ENCODE peak calls at places on chromosomes 12 and 14, in eight cellular contexts. X is upper lobe of right lung; N is HT-29; L is D341Med; S is NCI-H1417; H is NCI-H1048; J is endothelial cell; Z is stimulated activated CD8-positive, alpha-beta memory T cell treated with anti-CD3 and anti-CD28 coated beads, Interleukin-12 subunit alpha, Interleukin-12 subunit beta, amount 100 ng/mL, for 4 hours. P is an unnamed sample.

GRCh38 chr12:53120685-53121525 is 17.6 kb downstream of the SOAT2 start:
- DNase-seq in Z (no peak), N (no peak), J (no peak), L (no peak), H (no peak), S (no peak), X (no peak), P (no peak)

GRCh38 chr14:52863339-52863700 is 71.9 kb upstream of the GNPNAT1 start:
- DNase-seq in N (no peak), Z (no peak), S (no peak), J (no peak), X (no peak), H (no peak), L (no peak), P (no peak)

GRCh38 chr12:131105736-131106356 is 152.1 kb downstream of the ADGRD1 start:
- DNase-seq in N (no peak), H (no peak), L (no peak), J (no peak), X (peak; percentile 62), Z (peak; percentile 27), S (no peak), P (no peak)

GRCh38 chr12:106255493-106255892 is 7.7 kb upstream of the CKAP4 start:
- DNase-seq in Z (no peak), N (no peak), S (no peak), L (no peak), X (no peak), J (no peak), H (no peak), P (no peak)

GRCh38 chr14:104337381-104337780 is 199.0 kb downstream of the KIF26A start:
- DNase-seq in H (no peak), Z (no peak), L (no peak), X (no peak), S (no peak), J (no peak), N (no peak), P (no peak)

GRCh38 chr12:99386907-99387306 is 260.6 kb upstream of the GARIN6 start:
- DNase-seq in L (peak; percentile 43), Z (no peak), H (no peak), J (no peak), N (peak; percentile 45), S (no peak), X (no peak), P (peak; percentile 35)

GRCh38 chr12:6328945-6329692 is 12.8 kb downstream of the TNFRSF1A start:
- DNase-seq in H (no peak), Z (no peak), L (no peak), X (no peak), N (no peak), J (no peak), S (no peak), P (no peak)

GRCh38 chr12:75438052-75438754 is 42.4 kb upstream of the GLIPR1 start:
- DNase-seq in L (no peak), N (no peak), Z (no peak), J (no peak), H (no peak), S (no peak), X (no peak), P (peak; percentile 40)

GRCh38 chr14:72000907-72001306 is 68.7 kb downstream of the RGS6 start:
- DNase-seq in J (no peak), X (peak; percentile 65), Z (no peak), N (no peak), H (no peak), L (no peak), S (no peak), P (no peak)

GRCh38 chr12:22231836-22232235 is 102.7 kb downstream of the ST8SIA1 start:
- DNase-seq in H (no peak), S (no peak), L (no peak), J (no peak), Z (no peak), X (no peak), N (no peak), P (no peak)

GRCh38 chr12:108699955-108700563 is 31.3 kb downstream of the CORO1C start:
- DNase-seq in S (no peak), L (no peak), X (no peak), H (no peak), J (peak; percentile 40), Z (no peak), N (no peak), P (no peak)

GRCh38 chr12:57240069-57240921 is 10.7 kb downstream of the STAC3 start:
- DNase-seq in H (peak; percentile 73), L (peak; percentile 72), S (peak; percentile 89), Z (peak; percentile 65), J (no peak), N (peak; percentile 48), X (peak; percentile 76), P (peak; percentile 89)

GRCh38 chr12:121858662-121859572 is at the start of gene HPD:
- DNase-seq in H (no peak), J (no peak), X (no peak), Z (no peak), S (no peak), L (no peak), N (no peak), P (no peak)

GRCh38 chr14:45252356-45253069 is 489 bp downstream of the MIS18BP1 start:
- DNase-seq in L (no peak), J (no peak), H (no peak), S (peak; percentile 84), X (no peak), Z (no peak), N (peak; percentile 35), P (peak; percentile 71)

GRCh38 chr14:74786916-74787315 is 23.8 kb downstream of the YLPM1 start:
- DNase-seq in J (no peak), X (no peak), Z (no peak), S (no peak), H (no peak), N (no peak), L (no peak), P (no peak)

GRCh38 chr12:5554711-5555110 is 122.8 kb downstream of the NTF3 start:
- DNase-seq in N (no peak), L (no peak), Z (no peak), J (no peak), X (no peak), H (no peak), S (no peak), P (no peak)

GRCh38 chr14:35300228-35300627 is 8.0 kb downstream of the PSMA6 start:
- DNase-seq in N (no peak), X (no peak), S (no peak), J (no peak), H (no peak), L (no peak), Z (no peak), P (no peak)

GRCh38 chr12:56839489-56840442 is 76.6 kb downstream of the HSD17B6 start:
- DNase-seq in N (peak; percentile 56), X (peak; percentile 67), H (no peak), S (peak; percentile 49), L (peak; percentile 60), J (peak; percentile 71), Z (peak; percentile 2), P (peak; percentile 20)

GRCh38 chr14:73755434-73756014 is 41.3 kb upstream of the PNMA1 start:
- DNase-seq in N (peak; percentile 46), J (no peak), L (no peak), H (no peak), Z (no peak), S (no peak), X (peak; percentile 78), P (peak; percentile 14)

GRCh38 chr14:99728231-99728920 is 44.3 kb downstream of the CYP46A1 start:
- DNase-seq in X (peak; percentile 63), L (no peak), Z (no peak), J (no peak), N (no peak), H (no peak), S (no peak), P (no peak)

GRCh38 chr14:22466520-22466919 is 122.5 kb downstream of the DAD1 start:
- DNase-seq in H (no peak), Z (no peak), N (no peak), J (no peak), X (no peak), S (no peak), L (no peak), P (no peak)

GRCh38 chr12:64610092-64610659 is at the start of gene RASSF3:
- DNase-seq in N (peak; percentile 80), L (peak; percentile 83), X (peak; percentile 89), J (peak; percentile 85), S (peak; percentile 84), Z (peak; percentile 60), H (no peak), P (peak; percentile 65)

GRCh38 chr14:105366386-105367074 is 31.8 kb upstream of the TEX22 start:
- DNase-seq in Z (no peak), X (no peak), N (no peak), L (no peak), J (no peak), S (no peak), H (no peak), P (no peak)

GRCh38 chr14:50260511-50260910 is 29.1 kb upstream of the SOS2 start:
- DNase-seq in J (peak; percentile 16), X (no peak), H (no peak), Z (no peak), S (peak; percentile 50), N (peak; percentile 44), L (peak; percentile 37), P (no peak)

GRCh38 chr12:14560904-14561574 is 6.6 kb downstream of the PLBD1 start:
- DNase-seq in L (no peak), Z (no peak), H (no peak), S (no peak), X (no peak), J (no peak), N (no peak), P (no peak)

GRCh38 chr14:32417956-32418552 is 89.0 kb downstream of the AKAP6 start:
- DNase-seq in L (no peak), J (no peak), N (peak; percentile 73), Z (no peak), X (no peak), H (no peak), S (peak; percentile 78), P (peak; percentile 43)

GRCh38 chr14:104117341-104118005 is 20.9 kb upstream of the KIF26A start:
- DNase-seq in S (peak; percentile 46), N (peak; percentile 22), H (no peak), L (no peak), X (peak; percentile 70), J (no peak), Z (no peak), P (no peak)

GRCh38 chr12:124608451-124608870 is 41.0 kb upstream of the NCOR2 start:
- DNase-seq in X (no peak), Z (no peak), J (no peak), H (no peak), N (peak; percentile 36), S (no peak), L (no peak), P (peak; percentile 78)

GRCh38 chr14:99041141-99041819 is 230.7 kb downstream of the BCL11B start:
- DNase-seq in J (no peak), Z (no peak), S (no peak), N (no peak), X (no peak), H (no peak), L (no peak), P (no peak)

GRCh38 chr12:72030272-72030671 is 91.6 kb downstream of the TPH2 start:
- DNase-seq in N (no peak), X (no peak), L (no peak), Z (no peak), S (peak; percentile 98), H (no peak), J (no peak), P (no peak)

GRCh38 chr12:21276826-21277225 is 57.9 kb downstream of the SLCO1A2 start:
- DNase-seq in N (peak; percentile 17), J (no peak), L (no peak), Z (no peak), X (no peak), H (no peak), S (no peak), P (no peak)

GRCh38 chr12:118053071-118053985 is 7.7 kb downstream of the WSB2 start:
- DNase-seq in J (no peak), L (no peak), X (no peak), H (no peak), N (no peak), S (no peak), Z (no peak), P (no peak)

GRCh38 chr12:19398376-19399363 is 40.6 kb upstream of the AEBP2 start:
- DNase-seq in Z (no peak), S (peak; percentile 9), X (no peak), H (no peak), L (no peak), J (no peak), N (no peak), P (no peak)

GRCh38 chr12:116926283-116927243 is 15.8 kb downstream of the FBXW8 start:
- DNase-seq in X (no peak), J (no peak), Z (no peak), L (no peak), H (no peak), N (no peak), S (no peak), P (no peak)

P was measured in NCI-H2171 treated with DMSO at 0.1 percent for 48 hours.